ENCODE peak calls at places on chromosomes 13 and 19, in eight cellular contexts. One of them, this sample, is unnamed.

GRCh38 chr19:46606019-46606418 is 4.9 kb downstream of the CALM3 start:
- DNase-seq in tibial nerve: no peak
- DNase-seq in neural crest cell: no peak
- DNase-seq in IMR-90: no peak
- DNase-seq in AG04449: no peak
- DNase-seq in ovary: no peak
- DNase-seq in colonic mucosa: no peak
- DNase-seq in dorsolateral prefrontal cortex: peak; percentile 54
- DNase-seq in this sample: peak; percentile 68

GRCh38 chr13:47788844-47789243 is 212.2 kb downstream of the SUCLA2 start:
- DNase-seq in ovary: no peak
- DNase-seq in AG04449: no peak
- DNase-seq in colonic mucosa: no peak
- DNase-seq in neural crest cell: no peak
- DNase-seq in IMR-90: no peak
- DNase-seq in dorsolateral prefrontal cortex: no peak
- DNase-seq in tibial nerve: no peak
- DNase-seq in this sample: no peak

GRCh38 chr19:55273978-55274707 is 5.8 kb downstream of the HSPBP1 start:
- DNase-seq in ovary: no peak
- DNase-seq in neural crest cell: no peak
- DNase-seq in IMR-90: no peak
- DNase-seq in dorsolateral prefrontal cortex: no peak
- DNase-seq in tibial nerve: no peak
- DNase-seq in colonic mucosa: no peak
- DNase-seq in AG04449: no peak
- DNase-seq in this sample: no peak

GRCh38 chr13:39918837-39919236 is 263.4 kb downstream of the COG6 start:
- DNase-seq in neural crest cell: no peak
- DNase-seq in IMR-90: no peak
- DNase-seq in tibial nerve: no peak
- DNase-seq in AG04449: no peak
- DNase-seq in colonic mucosa: no peak
- DNase-seq in dorsolateral prefrontal cortex: no peak
- DNase-seq in ovary: no peak
- DNase-seq in this sample: no peak

GRCh38 chr13:106373989-106374572 is 161.4 kb downstream of the EFNB2 start:
- DNase-seq in colonic mucosa: no peak
- DNase-seq in dorsolateral prefrontal cortex: no peak
- DNase-seq in neural crest cell: no peak
- DNase-seq in AG04449: no peak
- DNase-seq in ovary: no peak
- DNase-seq in IMR-90: peak; percentile 73
- DNase-seq in tibial nerve: no peak
- DNase-seq in this sample: no peak

GRCh38 chr19:38877781-38878574 is at the start of gene RINL:
- DNase-seq in tibial nerve: no peak
- DNase-seq in colonic mucosa: peak; percentile 49
- DNase-seq in AG04449: no peak
- DNase-seq in IMR-90: no peak
- DNase-seq in ovary: no peak
- DNase-seq in neural crest cell: no peak
- DNase-seq in dorsolateral prefrontal cortex: no peak
- DNase-seq in this sample: no peak

GRCh38 chr19:42254850-42255765 is at the start of gene ERF:
- DNase-seq in colonic mucosa: peak; percentile 95
- DNase-seq in tibial nerve: peak; percentile 95
- DNase-seq in neural crest cell: peak; percentile 87
- DNase-seq in dorsolateral prefrontal cortex: peak; percentile 94
- DNase-seq in IMR-90: peak; percentile 83
- DNase-seq in ovary: peak; percentile 96
- DNase-seq in AG04449: no peak
- DNase-seq in this sample: no peak

GRCh38 chr13:37640499-37640898 is 41.9 kb upstream of the POSTN start:
- DNase-seq in colonic mucosa: no peak
- DNase-seq in ovary: peak; percentile 17
- DNase-seq in tibial nerve: no peak
- DNase-seq in AG04449: no peak
- DNase-seq in neural crest cell: no peak
- DNase-seq in IMR-90: peak; percentile 86
- DNase-seq in dorsolateral prefrontal cortex: no peak
- DNase-seq in this sample: no peak

GRCh38 chr19:46728693-46729339 is 11.9 kb upstream of the PRKD2 start:
- DNase-seq in AG04449: no peak
- DNase-seq in colonic mucosa: peak; percentile 72
- DNase-seq in ovary: peak; percentile 85
- DNase-seq in tibial nerve: peak; percentile 58
- DNase-seq in IMR-90: peak; percentile 44
- DNase-seq in dorsolateral prefrontal cortex: peak; percentile 77
- DNase-seq in neural crest cell: peak; percentile 65
- DNase-seq in this sample: no peak

GRCh38 chr13:33405371-33405770 is 119.8 kb upstream of the STARD13 start:
- DNase-seq in ovary: no peak
- DNase-seq in IMR-90: no peak
- DNase-seq in AG04449: no peak
- DNase-seq in tibial nerve: no peak
- DNase-seq in dorsolateral prefrontal cortex: no peak
- DNase-seq in neural crest cell: no peak
- DNase-seq in colonic mucosa: no peak
- DNase-seq in this sample: no peak

GRCh38 chr13:30314562-30314961 is 7.2 kb upstream of the KATNAL1 start:
- DNase-seq in IMR-90: no peak
- DNase-seq in AG04449: no peak
- DNase-seq in ovary: no peak
- DNase-seq in colonic mucosa: no peak
- DNase-seq in neural crest cell: no peak
- DNase-seq in dorsolateral prefrontal cortex: no peak
- DNase-seq in tibial nerve: no peak
- DNase-seq in this sample: no peak

GRCh38 chr13:113881614-113882265 is 17.9 kb upstream of the GAS6 start:
- DNase-seq in IMR-90: no peak
- DNase-seq in dorsolateral prefrontal cortex: no peak
- DNase-seq in tibial nerve: no peak
- DNase-seq in AG04449: no peak
- DNase-seq in colonic mucosa: no peak
- DNase-seq in neural crest cell: no peak
- DNase-seq in ovary: no peak
- DNase-seq in this sample: no peak

GRCh38 chr19:51394045-51394836 is 3.9 kb upstream of the C19orf84 start:
- DNase-seq in ovary: peak; percentile 86
- DNase-seq in tibial nerve: peak; percentile 94
- DNase-seq in neural crest cell: peak; percentile 88
- DNase-seq in AG04449: peak; percentile 89
- DNase-seq in colonic mucosa: peak; percentile 96
- DNase-seq in dorsolateral prefrontal cortex: peak; percentile 93
- DNase-seq in IMR-90: peak; percentile 99
- DNase-seq in this sample: no peak
- TF ChIP-seq CTCF in ovary: no peak
- TF ChIP-seq CTCF in tibial nerve: peak; percentile 24
- TF ChIP-seq CTCF in neural crest cell: no peak
- TF ChIP-seq CTCF in AG04449: no peak
- TF ChIP-seq CTCF in colonic mucosa: no peak
- TF ChIP-seq CTCF in dorsolateral prefrontal cortex: peak; percentile 22
- TF ChIP-seq CTCF in IMR-90: no peak
- TF ChIP-seq CTCF in this sample: peak; percentile 55

GRCh38 chr19:10442698-10443097 is 22.4 kb downstream of the PDE4A start:
- DNase-seq in ovary: no peak
- DNase-seq in IMR-90: no peak
- DNase-seq in tibial nerve: no peak
- DNase-seq in neural crest cell: no peak
- DNase-seq in AG04449: no peak
- DNase-seq in dorsolateral prefrontal cortex: no peak
- DNase-seq in colonic mucosa: no peak
- DNase-seq in this sample: no peak
- TF ChIP-seq CTCF in ovary: no peak
- TF ChIP-seq CTCF in IMR-90: no peak
- TF ChIP-seq CTCF in tibial nerve: no peak
- TF ChIP-seq CTCF in neural crest cell: no peak
- TF ChIP-seq CTCF in AG04449: no peak
- TF ChIP-seq CTCF in dorsolateral prefrontal cortex: no peak
- TF ChIP-seq CTCF in colonic mucosa: no peak
- TF ChIP-seq CTCF in this sample: no peak

DNA sequence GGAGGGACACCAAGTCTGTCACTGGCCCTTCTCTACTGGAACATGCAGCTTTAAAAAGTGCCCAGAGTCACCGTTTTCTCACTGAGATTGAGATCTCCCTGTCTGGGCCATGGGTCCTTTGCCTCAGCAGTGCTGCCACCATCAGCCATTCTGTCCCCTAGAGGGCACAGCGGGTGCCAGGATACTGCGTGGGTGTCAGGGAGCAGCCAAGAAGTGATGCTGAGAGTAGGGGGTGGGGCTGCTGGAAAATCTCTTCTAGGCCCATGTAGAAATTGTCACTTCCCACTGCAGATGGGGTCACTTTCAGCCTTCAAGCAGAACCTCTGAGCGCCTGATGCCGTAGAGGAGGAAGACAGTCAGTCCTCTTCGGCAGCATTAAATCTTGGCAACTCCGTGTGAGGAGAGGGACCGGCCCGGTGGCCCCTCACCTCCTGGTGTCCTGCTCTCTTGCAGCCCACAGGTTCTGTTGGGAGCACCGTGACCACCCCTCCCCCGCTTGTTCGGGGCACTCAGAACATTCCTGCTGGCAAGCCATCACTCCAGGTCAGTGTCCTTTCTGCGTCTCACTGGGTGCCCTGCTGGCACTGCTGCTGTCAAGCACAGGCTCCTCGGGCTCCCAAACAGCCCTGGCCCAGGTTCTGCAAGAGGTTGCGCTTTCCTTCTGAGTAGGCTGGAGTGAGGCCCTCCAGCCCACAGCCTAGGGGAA is 21.4 kb downstream of the TSSK6 start:
- DNase-seq in ovary: no peak
- DNase-seq in dorsolateral prefrontal cortex: no peak
- DNase-seq in neural crest cell: no peak
- DNase-seq in AG04449: no peak
- DNase-seq in IMR-90: no peak
- DNase-seq in tibial nerve: no peak
- DNase-seq in colonic mucosa: no peak
- DNase-seq in this sample: no peak
- TF ChIP-seq CTCF in ovary: no peak
- TF ChIP-seq CTCF in dorsolateral prefrontal cortex: no peak
- TF ChIP-seq CTCF in neural crest cell: no peak
- TF ChIP-seq CTCF in AG04449: no peak
- TF ChIP-seq CTCF in IMR-90: no peak
- TF ChIP-seq CTCF in tibial nerve: peak; percentile 23
- TF ChIP-seq CTCF in colonic mucosa: no peak
- TF ChIP-seq CTCF in this sample: no peak

GRCh38 chr19:45231891-45232290 is 13.3 kb downstream of the EXOC3L2 start:
- DNase-seq in ovary: no peak
- DNase-seq in neural crest cell: no peak
- DNase-seq in tibial nerve: no peak
- DNase-seq in dorsolateral prefrontal cortex: no peak
- DNase-seq in IMR-90: no peak
- DNase-seq in colonic mucosa: no peak
- DNase-seq in AG04449: no peak
- DNase-seq in this sample: no peak

GRCh38 chr19:45234089-45234869 is 10.9 kb downstream of the EXOC3L2 start:
- DNase-seq in colonic mucosa: no peak
- DNase-seq in dorsolateral prefrontal cortex: no peak
- DNase-seq in tibial nerve: no peak
- DNase-seq in IMR-90: no peak
- DNase-seq in neural crest cell: no peak
- DNase-seq in AG04449: no peak
- DNase-seq in ovary: no peak
- DNase-seq in this sample: no peak

GRCh38 chr19:45238556-45238955 is 6.7 kb downstream of the EXOC3L2 start:
- DNase-seq in tibial nerve: no peak
- DNase-seq in dorsolateral prefrontal cortex: no peak
- DNase-seq in neural crest cell: no peak
- DNase-seq in AG04449: no peak
- DNase-seq in ovary: no peak
- DNase-seq in colonic mucosa: no peak
- DNase-seq in IMR-90: no peak
- DNase-seq in this sample: no peak

GRCh38 chr19:45235485-45235884 is 9.7 kb downstream of the EXOC3L2 start:
- DNase-seq in AG04449: no peak
- DNase-seq in tibial nerve: no peak
- DNase-seq in IMR-90: no peak
- DNase-seq in colonic mucosa: no peak
- DNase-seq in dorsolateral prefrontal cortex: no peak
- DNase-seq in ovary: no peak
- DNase-seq in neural crest cell: no peak
- DNase-seq in this sample: no peak
- TF ChIP-seq CTCF in AG04449: no peak
- TF ChIP-seq CTCF in tibial nerve: no peak
- TF ChIP-seq CTCF in IMR-90: no peak
- TF ChIP-seq CTCF in colonic mucosa: no peak
- TF ChIP-seq CTCF in dorsolateral prefrontal cortex: no peak
- TF ChIP-seq CTCF in ovary: no peak
- TF ChIP-seq CTCF in neural crest cell: no peak
- TF ChIP-seq CTCF in this sample: no peak

DNA sequence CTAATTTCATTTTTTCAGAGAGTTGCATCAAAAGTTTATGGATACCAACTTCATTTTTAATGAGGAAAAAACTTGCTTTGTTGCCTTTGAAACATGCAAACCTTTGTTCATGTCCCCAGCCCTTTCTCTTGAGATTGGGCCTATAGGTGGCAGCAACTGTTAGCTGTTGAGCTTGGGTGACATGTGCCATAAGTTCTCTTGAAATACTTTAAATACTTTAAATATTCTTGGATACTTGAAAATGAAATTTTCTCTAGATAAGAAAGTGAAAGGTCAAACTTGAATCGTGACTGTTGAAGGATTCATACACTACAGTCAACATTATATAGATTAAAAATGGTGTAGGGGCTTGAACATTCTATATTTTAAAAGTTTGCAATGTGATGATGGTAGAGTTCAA is 294.9 kb downstream of the NDFIP2 start:
- DNase-seq in IMR-90: peak; percentile 87
- DNase-seq in neural crest cell: no peak
- DNase-seq in dorsolateral prefrontal cortex: peak; percentile 40
- DNase-seq in colonic mucosa: peak; percentile 61
- DNase-seq in AG04449: no peak
- DNase-seq in ovary: no peak
- DNase-seq in tibial nerve: peak; percentile 47
- DNase-seq in this sample: no peak
- TF ChIP-seq CTCF in IMR-90: peak; percentile 81
- TF ChIP-seq CTCF in neural crest cell: peak; percentile 72
- TF ChIP-seq CTCF in dorsolateral prefrontal cortex: peak; percentile 62
- TF ChIP-seq CTCF in colonic mucosa: peak; percentile 51
- TF ChIP-seq CTCF in AG04449: peak; percentile 55
- TF ChIP-seq CTCF in ovary: no peak
- TF ChIP-seq CTCF in tibial nerve: peak; percentile 37
- TF ChIP-seq CTCF in this sample: peak; percentile 96

This sample was measured in chondrocyte.